ENCODE peak calls at places on chromosome 10, in eight cellular contexts. I is heart left ventricle, K is body of pancreas, Q is gastrocnemius medialis, W is upper lobe of left lung, Y is adrenal gland, M is right lobe of liver, H is prostate gland. J is an unnamed sample.

GRCh38 chr10:130982802-130983201 is 328.7 kb downstream of the TCERG1L start:
- DNase-seq in I (no peak), K (no peak), Q (no peak), W (no peak), Y (no peak), M (no peak), H (no peak), J (no peak)

GRCh38 chr10:65931291-65932080 is 994.4 kb upstream of the LRRTM3 start:
- DNase-seq in I (no peak), K (no peak), Q (no peak), W (no peak), Y (no peak), M (no peak), H (no peak), J (no peak)

GRCh38 chr10:88705951-88706350 is at the start of gene LIPK:
- DNase-seq in I (no peak), K (no peak), Q (no peak), W (no peak), Y (no peak), M (no peak), H (no peak), J (no peak)

GRCh38 chr10:71601273-71601672 is 118.3 kb downstream of the C10orf105 start:
- DNase-seq in I (no peak), K (no peak), Q (no peak), W (no peak), Y (no peak), M (no peak), H (no peak), J (no peak)

GRCh38 chr10:98879486-98879885 is 356.2 kb downstream of the HPSE2 start:
- DNase-seq in I (no peak), K (no peak), Q (no peak), W (no peak), Y (no peak), M (no peak), H (no peak), J (no peak)

GRCh38 chr10:132154931-132155330 is 31.8 kb upstream of the DPYSL4 start:
- DNase-seq in I (no peak), K (no peak), Q (no peak), W (no peak), Y (no peak), M (no peak), H (no peak), J (no peak)

GRCh38 chr10:99966306-99966705 is 43.4 kb downstream of the DNMBP start:
- DNase-seq in I (no peak), K (no peak), Q (no peak), W (no peak), Y (peak; percentile 47), M (no peak), H (no peak), J (no peak)

GRCh38 chr10:517872-518475 is 171.5 kb downstream of the DIP2C start:
- DNase-seq in I (no peak), K (no peak), Q (no peak), W (peak; percentile 13), Y (peak; percentile 38), M (no peak), H (no peak), J (no peak)

GRCh38 chr10:73854310-73854709 is 20.0 kb downstream of the CAMK2G start:
- DNase-seq in I (no peak), K (no peak), Q (no peak), W (no peak), Y (no peak), M (peak; percentile 78), H (no peak), J (peak; percentile 32)

GRCh38 chr10:60299961-60300883 is 89.5 kb downstream of the ANK3 start:
- DNase-seq in I (peak; percentile 58), K (no peak), Q (no peak), W (no peak), Y (no peak), M (no peak), H (no peak), J (no peak)

GRCh38 chr10:69963178-69963834 is 89.3 kb upstream of the MACROH2A2 start:
- DNase-seq in I (peak; percentile 1), K (no peak), Q (no peak), W (no peak), Y (no peak), M (no peak), H (no peak), J (no peak)

GRCh38 chr10:42690449-42691360 is 52.3 kb upstream of the ZNF33B start:
- DNase-seq in I (no peak), K (peak; percentile 10), Q (no peak), W (no peak), Y (no peak), M (no peak), H (no peak), J (no peak)

GRCh38 chr10:100183482-100183881 is 2.3 kb downstream of the ERLIN1 start:
- DNase-seq in I (no peak), K (no peak), Q (no peak), W (no peak), Y (no peak), M (no peak), H (peak; percentile 62), J (peak; percentile 47)

GRCh38 chr10:26437637-26438461 is at the start of gene APBB1IP:
- DNase-seq in I (peak; percentile 57), K (peak; percentile 17), Q (peak; percentile 68), W (peak; percentile 96), Y (peak; percentile 45), M (peak; percentile 97), H (no peak), J (peak; percentile 72)

GRCh38 chr10:30359373-30360206 is 10.5 kb upstream of the MTPAP start:
- DNase-seq in I (no peak), K (peak; percentile 80), Q (no peak), W (peak; percentile 69), Y (peak; percentile 55), M (no peak), H (no peak), J (peak; percentile 78)

GRCh38 chr10:6667679-6668270 is 87.7 kb upstream of the PRKCQ start:
- DNase-seq in I (no peak), K (peak; percentile 36), Q (peak; percentile 17), W (no peak), Y (peak; percentile 28), M (no peak), H (no peak), J (peak; percentile 9)

GRCh38 chr10:129057856-129058663 is 409.0 kb upstream of the MGMT start:
- DNase-seq in I (no peak), K (no peak), Q (no peak), W (no peak), Y (no peak), M (no peak), H (no peak), J (peak; percentile 57)

GRCh38 chr10:102714621-102715455 is at the start of gene SFXN2:
- DNase-seq in I (no peak), K (peak; percentile 63), Q (no peak), W (peak; percentile 45), Y (peak; percentile 44), M (no peak), H (peak; percentile 51), J (peak; percentile 47)

GRCh38 chr10:110163192-110163773 is 44.1 kb upstream of the MXI1 start:
- DNase-seq in I (no peak), K (no peak), Q (no peak), W (no peak), Y (no peak), M (no peak), H (no peak), J (no peak)
- H3K27me3 ChIP-seq in I (no peaks in the 10 kb centered on the region), K (no peaks in the 10 kb centered on the region), Q (peaks cover 18% of the 10 kb centered on the region), W (no peaks in the 10 kb centered on the region), Y (peaks cover 22% of the 10 kb centered on the region), M (no peaks in the 10 kb centered on the region), H (peaks cover 4% of the 10 kb centered on the region), J (peaks cover 27% of the 10 kb centered on the region)

DNA sequence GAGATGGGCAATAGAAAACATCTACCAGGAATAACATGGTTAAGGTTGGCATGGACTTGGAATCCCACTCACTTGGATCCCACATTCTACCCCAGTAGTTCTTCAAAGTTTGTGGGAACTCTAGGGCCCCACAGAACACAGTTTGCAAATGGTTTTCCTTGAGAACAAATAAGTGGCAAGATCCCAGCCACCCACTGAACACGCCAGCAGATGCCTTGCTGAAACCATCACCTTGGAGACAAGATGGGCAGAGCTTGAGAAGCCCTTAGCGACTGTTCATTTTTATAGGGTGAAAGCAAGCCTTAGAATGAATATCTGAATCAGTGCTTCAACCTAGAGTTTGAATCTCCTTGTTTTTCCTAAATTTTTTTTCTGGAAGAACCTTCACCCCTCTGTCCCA is 349.1 kb downstream of the RPS24 start:
- DNase-seq in I (no peak), K (no peak), Q (no peak), W (no peak), Y (no peak), M (no peak), H (no peak), J (no peak)
- TF ChIP-seq POLR2A in I (no peak), K (no peak), Q (no peak), W (no peak), Y (no peak), M (no peak), H (no peak), J (no peak)

GRCh38 chr10:101286248-101287046 is 57.2 kb upstream of the LBX1 start:
- DNase-seq in I (no peak), K (no peak), Q (no peak), W (no peak), Y (no peak), M (no peak), H (no peak), J (no peak)

GRCh38 chr10:101285093-101285463 is 55.8 kb upstream of the LBX1 start:
- DNase-seq in I (no peak), K (no peak), Q (no peak), W (no peak), Y (no peak), M (no peak), H (no peak), J (no peak)

GRCh38 chr10:101284171-101285092 is 55.2 kb upstream of the LBX1 start:
- DNase-seq in I (no peak), K (no peak), Q (no peak), W (no peak), Y (no peak), M (no peak), H (no peak), J (no peak)

GRCh38 chr10:101287183-101287830 is 58.0 kb upstream of the LBX1 start:
- DNase-seq in I (no peak), K (no peak), Q (no peak), W (no peak), Y (no peak), M (no peak), H (no peak), J (no peak)

GRCh38 chr10:101285519-101286070 is 56.3 kb upstream of the LBX1 start:
- DNase-seq in I (no peak), K (no peak), Q (no peak), W (no peak), Y (no peak), M (no peak), H (no peak), J (no peak)
- H3K27me3 ChIP-seq in I (peaks cover 24% of the 10 kb centered on the region), K (peaks cover 12% of the 10 kb centered on the region), Q (peaks cover 16% of the 10 kb centered on the region), W (no peaks in the 10 kb centered on the region), Y (peaks cover 37% of the 10 kb centered on the region), M (peaks cover 21% of the 10 kb centered on the region), H (peaks cover 4% of the 10 kb centered on the region), J (peaks cover 96% of the 10 kb centered on the region)

DNA sequence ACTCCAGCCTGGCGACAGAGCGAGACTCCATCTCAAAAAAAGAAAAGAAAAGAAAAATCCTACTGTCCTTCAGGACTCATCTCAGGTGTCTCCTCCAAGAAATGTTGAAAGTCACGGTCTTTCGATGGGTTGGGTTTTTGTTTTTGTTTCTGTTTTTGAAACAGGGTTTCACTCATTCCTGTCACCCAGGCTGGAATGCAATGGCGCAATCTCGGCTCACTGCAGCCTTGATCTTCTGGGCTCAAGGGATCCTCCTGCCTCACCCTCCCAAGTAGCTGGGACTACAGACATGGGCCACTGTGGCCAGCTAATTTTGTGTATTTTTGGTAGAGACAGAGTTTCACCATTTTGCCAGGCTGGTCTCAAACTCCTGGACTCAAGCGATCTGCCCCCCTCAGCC is 3.1 kb upstream of the SORBS1 start:
- DNase-seq in I (no peak), K (no peak), Q (no peak), W (no peak), Y (no peak), M (no peak), H (no peak), J (no peak)
- TF ChIP-seq POLR2A in I (no peak), K (no peak), Q (no peak), W (no peak), Y (no peak), M (no peak), H (no peak), J (no peak)

J was measured in transverse colon.